ENCODE peak calls at places on chromosomes 13 and 19, in six cellular contexts. Y is heart right ventricle, T is right lobe of liver, O is neural crest cell, E is tibial nerve, G is left lung. H is an unnamed sample.

GRCh38 chr13:37534181-37534580 is 64.4 kb downstream of the POSTN start:
- DNase-seq in Y (no peak), T (no peak), O (no peak), E (no peak), G (no peak), H (no peak)

GRCh38 chr13:90632184-90632583 is 715.3 kb upstream of the MIR17HG start:
- DNase-seq in Y (no peak), T (no peak), O (no peak), E (no peak), G (no peak), H (no peak)

GRCh38 chr13:26168276-26168814 is 53.8 kb downstream of the RNF6 start:
- DNase-seq in Y (no peak), T (no peak), O (no peak), E (no peak), G (no peak), H (no peak)

GRCh38 chr13:97141564-97142005 is 80.5 kb upstream of the MBNL2 start:
- DNase-seq in Y (no peak), T (peak), O (peak), E (no peak), G (no peak), H (peak)

GRCh38 chr13:101449971-101450748 is 2.3 kb upstream of the ITGBL1 start:
- DNase-seq in Y (no peak), T (no peak), O (no peak), E (no peak), G (no peak), H (no peak)

GRCh38 chr19:18416778-18417249 is 2.4 kb upstream of the SSBP4 start:
- DNase-seq in Y (peak), T (peak), O (peak), E (peak), G (peak), H (peak)

GRCh38 chr13:33123066-33123940 is 107.1 kb downstream of the KL start:
- DNase-seq in Y (peak), T (no peak), O (no peak), E (no peak), G (no peak), H (no peak)

GRCh38 chr19:3285647-3286176 is 61.3 kb downstream of the CELF5 start:
- DNase-seq in Y (no peak), T (peak), O (peak), E (no peak), G (no peak), H (no peak)

GRCh38 chr19:49894011-49894664 is 2.5 kb downstream of the IL4I1 start:
- DNase-seq in Y (no peak), T (no peak), O (no peak), E (no peak), G (no peak), H (no peak)

GRCh38 chr19:17933414-17934129 is 757 bp downstream of the CCDC124 start:
- DNase-seq in Y (no peak), T (no peak), O (no peak), E (no peak), G (no peak), H (no peak)

GRCh38 chr13:107202371-107203023 is 634.6 kb upstream of the ARGLU1 start:
- DNase-seq in Y (no peak), T (no peak), O (no peak), E (no peak), G (no peak), H (no peak)

GRCh38 chr13:107208889-107209288 is 641.0 kb upstream of the ARGLU1 start:
- DNase-seq in Y (no peak), T (no peak), O (no peak), E (no peak), G (no peak), H (no peak)

GRCh38 chr13:107200491-107200890 is 632.6 kb upstream of the ARGLU1 start:
- DNase-seq in Y (no peak), T (no peak), O (no peak), E (no peak), G (no peak), H (no peak)

GRCh38 chr13:107205318-107206112 is 637.6 kb upstream of the ARGLU1 start:
- DNase-seq in Y (peak), T (peak), O (peak), E (peak), G (peak), H (peak)

GRCh38 chr13:107203146-107203847 is 635.4 kb upstream of the ARGLU1 start:
- DNase-seq in Y (no peak), T (no peak), O (peak), E (no peak), G (peak), H (no peak)
- TF ChIP-seq CTCF in Y (peak), T (peak), O (peak), E (no peak), G (no peak), H (no peak)

GRCh38 chr19:1780272-1780957 is 27.1 kb downstream of the ONECUT3 start:
- DNase-seq in Y (no peak), T (no peak), O (no peak), E (no peak), G (no peak), H (no peak)
- TF ChIP-seq CTCF in Y (no peak), T (no peak), O (peak), E (no peak), G (no peak), H (no peak)

GRCh38 chr13:87259479-87260083 is 411.6 kb upstream of the SLITRK5 start:
- DNase-seq in Y (no peak), T (peak), O (peak), E (no peak), G (peak), H (no peak)
- TF ChIP-seq CTCF in Y (peak), T (peak), O (peak), E (peak), G (peak), H (no peak)

DNA sequence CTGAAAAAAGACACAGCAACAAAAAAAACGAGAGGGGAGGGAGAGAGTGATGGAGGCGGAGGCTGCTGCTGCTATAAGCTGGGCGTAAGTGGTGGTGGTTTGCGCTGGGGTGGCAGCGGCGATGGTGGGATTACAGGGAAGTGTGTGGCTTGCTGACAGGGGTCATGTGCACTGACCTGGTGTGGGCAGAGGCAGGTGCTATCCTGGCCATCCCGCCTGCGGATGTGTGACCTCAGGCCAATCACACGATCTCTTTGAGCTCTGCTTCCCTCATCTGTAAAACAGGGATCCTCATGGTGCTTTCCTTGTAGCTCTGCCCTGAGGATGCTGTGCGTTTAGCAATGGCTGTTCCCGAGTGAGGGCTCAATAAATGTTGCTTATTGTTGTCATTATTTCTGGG is 3.3 kb upstream of the ZNF580 start:
- DNase-seq in Y (peak), T (no peak), O (no peak), E (no peak), G (peak), H (no peak)
- TF ChIP-seq CTCF in Y (no peak), T (no peak), O (no peak), E (no peak), G (no peak), H (no peak)

DNA sequence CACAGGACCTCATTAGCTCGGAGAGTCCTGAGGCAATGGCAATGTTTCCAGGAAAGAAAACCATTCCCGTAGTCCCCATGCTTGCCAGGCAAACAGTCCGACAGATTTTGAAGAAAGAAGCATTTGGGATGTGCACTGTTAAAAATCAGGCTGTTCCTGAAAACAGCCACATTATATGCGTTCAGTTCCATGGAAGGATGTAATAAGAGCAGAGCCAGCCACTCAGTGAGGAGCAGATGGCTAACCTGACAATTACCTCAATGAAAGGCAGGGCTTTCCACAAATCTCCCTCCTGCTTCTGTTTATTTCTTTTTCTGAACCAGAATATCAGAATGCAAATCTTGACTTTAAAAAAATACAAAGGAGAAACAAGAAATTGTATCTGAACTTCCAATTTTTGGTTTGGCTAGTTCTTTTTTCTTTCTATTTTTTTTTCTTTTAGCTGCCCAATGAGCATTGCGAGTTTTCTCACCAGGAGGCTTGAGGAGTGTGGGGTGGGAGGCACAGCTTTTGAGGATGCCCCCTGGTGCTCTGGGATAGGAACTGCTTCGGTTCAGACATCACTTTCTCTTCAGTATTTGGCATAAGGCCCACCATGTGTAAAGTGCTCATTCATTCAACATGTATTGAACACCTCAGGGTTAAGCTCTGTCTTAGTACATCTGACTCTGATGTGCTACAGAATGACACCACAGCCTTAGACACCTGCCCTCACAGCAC is 124.2 kb downstream of the TBC1D4 start:
- DNase-seq in Y (no peak), T (peak), O (peak), E (no peak), G (no peak), H (no peak)
- TF ChIP-seq CTCF in Y (peak), T (peak), O (peak), E (peak), G (peak), H (no peak)

DNA sequence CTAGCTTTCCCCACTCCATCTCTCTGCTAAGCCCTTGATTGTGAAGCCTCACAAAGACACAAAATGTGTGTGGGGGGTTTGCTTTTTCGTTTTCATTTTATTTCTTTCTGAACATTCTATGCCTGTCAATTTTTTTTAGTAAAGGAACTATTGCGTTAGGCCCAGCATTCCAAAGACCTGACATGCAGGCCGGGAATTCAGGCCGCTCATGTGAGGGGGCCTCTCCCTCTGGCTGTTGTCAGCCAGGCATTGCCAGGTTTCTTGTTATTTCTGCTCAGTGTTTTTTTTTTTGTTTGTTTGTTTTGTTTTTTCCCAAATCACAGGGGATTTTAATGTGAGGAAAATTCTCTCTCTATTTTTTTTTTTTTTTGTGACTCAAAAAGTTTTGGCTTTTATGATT is 10.3 kb upstream of the MEDAG start:
- DNase-seq in Y (peak), T (no peak), O (no peak), E (peak), G (no peak), H (peak)
- TF ChIP-seq CTCF in Y (no peak), T (no peak), O (no peak), E (no peak), G (no peak), H (no peak)

H was measured in uterus.